ENCODE peak calls at places on chromosomes 13 and 19, in eight cellular contexts. One of them, this sample, is unnamed.

GRCh38 chr13:113989585-113990300 is 15.9 kb upstream of the C13orf46 start:
- DNase-seq in heart left ventricle: no peak
- DNase-seq in stomach: no peak
- DNase-seq in CD8-positive, alpha-beta T cell: no peak
- DNase-seq in HCT116: no peak
- DNase-seq in SK-N-SH: no peak
- DNase-seq in fibroblast of mammary gland: no peak
- DNase-seq in mammary epithelial cell: no peak
- DNase-seq in this sample: no peak

GRCh38 chr19:49929121-49929610 is at the start of the genes ATF5 and NUP62:
- DNase-seq in stomach: peak; percentile 90
- DNase-seq in HCT116: peak; percentile 59
- DNase-seq in SK-N-SH: peak; percentile 98
- DNase-seq in CD8-positive, alpha-beta T cell: peak; percentile 94
- DNase-seq in heart left ventricle: peak; percentile 92
- DNase-seq in fibroblast of mammary gland: peak; percentile 78
- DNase-seq in mammary epithelial cell: peak; percentile 82
- DNase-seq in this sample: peak; percentile 87

GRCh38 chr19:54429545-54430227 is 14.4 kb downstream of the TTYH1 start:
- DNase-seq in heart left ventricle: no peak
- DNase-seq in CD8-positive, alpha-beta T cell: no peak
- DNase-seq in SK-N-SH: peak; percentile 66
- DNase-seq in fibroblast of mammary gland: no peak
- DNase-seq in HCT116: no peak
- DNase-seq in mammary epithelial cell: no peak
- DNase-seq in stomach: no peak
- DNase-seq in this sample: no peak

GRCh38 chr13:25118371-25118770 is 22.4 kb downstream of the PABPC3 start:
- DNase-seq in fibroblast of mammary gland: no peak
- DNase-seq in HCT116: no peak
- DNase-seq in CD8-positive, alpha-beta T cell: no peak
- DNase-seq in mammary epithelial cell: no peak
- DNase-seq in heart left ventricle: no peak
- DNase-seq in stomach: no peak
- DNase-seq in SK-N-SH: no peak
- DNase-seq in this sample: no peak

GRCh38 chr19:58531052-58531600 is 11.5 kb upstream of the ZBTB45 start:
- DNase-seq in SK-N-SH: no peak
- DNase-seq in mammary epithelial cell: no peak
- DNase-seq in fibroblast of mammary gland: no peak
- DNase-seq in stomach: no peak
- DNase-seq in heart left ventricle: no peak
- DNase-seq in CD8-positive, alpha-beta T cell: no peak
- DNase-seq in HCT116: no peak
- DNase-seq in this sample: no peak

GRCh38 chr13:110541526-110541920 is 20.0 kb downstream of the RAB20 start:
- DNase-seq in stomach: peak; percentile 51
- DNase-seq in fibroblast of mammary gland: no peak
- DNase-seq in HCT116: no peak
- DNase-seq in SK-N-SH: peak; percentile 25
- DNase-seq in CD8-positive, alpha-beta T cell: no peak
- DNase-seq in mammary epithelial cell: no peak
- DNase-seq in heart left ventricle: no peak
- DNase-seq in this sample: peak; percentile 39

GRCh38 chr13:75312884-75313520 is 169.0 kb downstream of the TBC1D4 start:
- DNase-seq in heart left ventricle: no peak
- DNase-seq in stomach: no peak
- DNase-seq in SK-N-SH: no peak
- DNase-seq in mammary epithelial cell: no peak
- DNase-seq in CD8-positive, alpha-beta T cell: no peak
- DNase-seq in fibroblast of mammary gland: no peak
- DNase-seq in HCT116: no peak
- DNase-seq in this sample: no peak

GRCh38 chr19:12527034-12527836 is 24.0 kb downstream of the ZNF564 start:
- DNase-seq in mammary epithelial cell: peak; percentile 17
- DNase-seq in fibroblast of mammary gland: peak; percentile 62
- DNase-seq in SK-N-SH: no peak
- DNase-seq in HCT116: no peak
- DNase-seq in stomach: no peak
- DNase-seq in CD8-positive, alpha-beta T cell: no peak
- DNase-seq in heart left ventricle: no peak
- DNase-seq in this sample: peak; percentile 49

GRCh38 chr19:11421607-11422098 is 2.5 kb upstream of the RGL3 start:
- DNase-seq in HCT116: no peak
- DNase-seq in CD8-positive, alpha-beta T cell: peak; percentile 34
- DNase-seq in fibroblast of mammary gland: no peak
- DNase-seq in stomach: peak; percentile 72
- DNase-seq in mammary epithelial cell: no peak
- DNase-seq in SK-N-SH: peak; percentile 77
- DNase-seq in heart left ventricle: peak; percentile 38
- DNase-seq in this sample: no peak

GRCh38 chr13:112449545-112449930 is 73.4 kb downstream of the SPACA7 start:
- DNase-seq in fibroblast of mammary gland: no peak
- DNase-seq in SK-N-SH: peak; percentile 25
- DNase-seq in CD8-positive, alpha-beta T cell: no peak
- DNase-seq in mammary epithelial cell: no peak
- DNase-seq in stomach: peak; percentile 11
- DNase-seq in HCT116: no peak
- DNase-seq in heart left ventricle: no peak
- DNase-seq in this sample: no peak

GRCh38 chr13:99028890-99029289 is 51.0 kb upstream of the DOCK9 start:
- DNase-seq in SK-N-SH: no peak
- DNase-seq in fibroblast of mammary gland: no peak
- DNase-seq in heart left ventricle: no peak
- DNase-seq in HCT116: no peak
- DNase-seq in CD8-positive, alpha-beta T cell: peak; percentile 29
- DNase-seq in mammary epithelial cell: no peak
- DNase-seq in stomach: no peak
- DNase-seq in this sample: no peak

GRCh38 chr19:19297759-19298158 is 22.6 kb downstream of the SUGP1 start:
- DNase-seq in mammary epithelial cell: no peak
- DNase-seq in heart left ventricle: no peak
- DNase-seq in SK-N-SH: peak; percentile 23
- DNase-seq in HCT116: no peak
- DNase-seq in fibroblast of mammary gland: no peak
- DNase-seq in CD8-positive, alpha-beta T cell: no peak
- DNase-seq in stomach: no peak
- DNase-seq in this sample: no peak

DNA sequence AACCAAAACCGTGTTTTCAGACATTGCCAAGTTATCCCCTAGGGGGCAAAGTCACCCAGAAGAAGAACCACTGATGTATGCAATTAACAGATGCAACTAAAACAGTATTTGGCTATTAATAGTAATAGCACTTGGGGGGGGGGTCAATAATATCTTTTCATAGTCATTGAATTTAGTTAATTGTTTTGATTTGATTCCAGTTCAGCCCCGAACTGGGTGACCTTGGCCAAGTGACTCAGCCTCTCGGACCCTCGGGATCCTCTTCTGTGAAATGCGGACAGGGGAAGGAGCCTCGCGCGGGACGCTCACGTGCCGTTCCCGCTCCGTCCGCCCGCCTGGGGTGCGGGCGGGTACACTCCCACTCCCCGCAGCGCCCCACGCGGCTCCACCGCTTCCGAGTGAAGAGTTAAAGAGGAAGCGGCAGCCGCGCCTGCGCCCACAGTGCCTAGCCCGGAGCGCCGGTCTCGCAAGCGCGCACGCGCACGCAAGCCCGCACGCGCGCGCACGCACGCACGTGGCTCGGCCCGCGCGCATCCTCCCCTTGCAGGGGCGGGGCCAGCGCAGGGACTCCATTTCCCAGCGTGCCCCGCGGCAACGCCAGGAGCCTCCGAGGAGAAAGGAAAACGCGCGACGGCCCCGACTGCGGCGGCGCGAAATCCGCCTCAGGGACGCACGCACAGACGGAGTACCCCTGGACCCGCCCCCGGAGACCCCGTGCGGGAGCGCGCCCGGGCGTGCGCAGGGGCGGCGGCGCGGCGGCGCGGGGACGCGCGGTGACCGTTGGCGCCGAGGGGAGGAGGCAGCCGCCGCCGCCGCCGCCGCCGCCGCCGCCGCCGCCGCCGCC is at the start of gene DAZAP1:
- DNase-seq in mammary epithelial cell: peak; percentile 98
- DNase-seq in heart left ventricle: peak; percentile 99
- DNase-seq in stomach: peak; percentile 100
- DNase-seq in HCT116: peak; percentile 96
- DNase-seq in SK-N-SH: peak; percentile 98
- DNase-seq in CD8-positive, alpha-beta T cell: peak; percentile 99
- DNase-seq in fibroblast of mammary gland: peak; percentile 96
- DNase-seq in this sample: peak; percentile 97
- H3K4me3 ChIP-seq in mammary epithelial cell: peak within 1 kb of the TSS; percentile 98
- H3K4me3 ChIP-seq in heart left ventricle: peak within 1 kb of the TSS; percentile 96
- H3K4me3 ChIP-seq in stomach: peak within 1 kb of the TSS; percentile 100
- H3K4me3 ChIP-seq in HCT116: peak within 1 kb of the TSS; percentile 68
- H3K4me3 ChIP-seq in SK-N-SH: peak within 1 kb of the TSS; percentile 86
- H3K4me3 ChIP-seq in CD8-positive, alpha-beta T cell: peak within 1 kb of the TSS; percentile 60
- H3K4me3 ChIP-seq in fibroblast of mammary gland: peak within 1 kb of the TSS; percentile 76
- H3K4me3 ChIP-seq in this sample: peak within 1 kb of the TSS; percentile 92

DNA sequence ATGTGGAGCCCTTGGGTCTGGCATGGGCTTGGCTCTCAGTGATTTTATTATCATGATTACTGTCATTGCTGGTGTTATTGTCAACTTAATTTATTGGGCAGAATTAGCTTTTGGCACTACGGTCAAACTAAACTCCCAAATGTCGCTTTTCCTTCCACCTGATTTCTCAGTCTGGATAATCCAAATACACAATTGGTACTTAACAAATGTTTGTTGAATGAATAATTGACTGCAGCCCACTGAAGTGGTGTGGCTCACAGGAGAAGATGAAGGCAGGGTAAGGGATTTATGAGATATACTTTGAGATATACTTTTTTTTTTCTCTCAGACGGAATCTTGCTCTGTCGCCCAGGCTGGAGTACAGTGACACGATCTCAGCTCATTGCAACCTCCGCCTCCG is 1.5 kb downstream of the COLGALT1 start:
- DNase-seq in mammary epithelial cell: no peak
- DNase-seq in HCT116: no peak
- DNase-seq in SK-N-SH: no peak
- DNase-seq in heart left ventricle: no peak
- DNase-seq in stomach: no peak
- DNase-seq in fibroblast of mammary gland: no peak
- DNase-seq in CD8-positive, alpha-beta T cell: no peak
- DNase-seq in this sample: no peak
- H3K4me3 ChIP-seq in mammary epithelial cell: no peak overlapping the region
- H3K4me3 ChIP-seq in HCT116: peak overlapping the region; percentile 100
- H3K4me3 ChIP-seq in SK-N-SH: peak overlapping the region; percentile 93
- H3K4me3 ChIP-seq in heart left ventricle: no peak overlapping the region
- H3K4me3 ChIP-seq in stomach: peak overlapping the region; percentile 89
- H3K4me3 ChIP-seq in fibroblast of mammary gland: peak overlapping the region; percentile 90
- H3K4me3 ChIP-seq in CD8-positive, alpha-beta T cell: no peak overlapping the region
- H3K4me3 ChIP-seq in this sample: no peak overlapping the region

DNA sequence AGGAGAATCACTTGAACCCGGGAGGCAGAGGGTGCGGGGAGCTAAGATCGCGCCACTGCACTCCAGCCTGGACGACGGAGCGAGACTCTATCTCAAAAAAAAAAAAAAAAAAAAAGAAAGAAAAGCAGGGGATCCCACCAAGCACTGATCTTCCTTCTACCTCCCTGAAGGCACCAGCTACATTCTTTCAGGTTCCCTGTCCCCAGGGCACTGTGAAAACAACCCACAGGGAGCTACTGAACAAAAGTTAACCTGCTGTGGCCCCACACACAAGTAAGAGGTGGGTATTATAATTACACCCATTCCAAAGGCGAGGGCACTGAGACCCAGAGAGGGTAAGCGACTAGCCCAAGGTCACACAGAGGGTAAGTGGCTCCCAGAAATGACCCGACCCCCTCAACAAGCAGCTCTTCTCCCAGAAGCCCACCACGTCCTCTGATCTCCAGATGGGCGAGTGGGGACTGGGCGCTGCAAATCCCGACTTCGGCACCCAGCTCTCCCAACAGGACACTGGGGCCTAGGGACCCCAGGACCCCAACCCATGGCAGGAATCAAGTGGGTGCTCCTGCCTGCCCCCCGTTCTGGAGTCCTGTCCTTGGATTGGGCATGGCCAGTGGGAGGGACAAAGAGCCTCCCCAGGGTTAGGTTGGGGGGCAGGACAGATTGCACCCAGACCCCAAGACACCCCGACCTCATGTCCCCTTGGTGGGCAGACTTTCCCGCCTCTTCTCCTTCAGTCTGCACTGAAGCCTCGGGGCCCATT is 2.4 kb downstream of the LMNB2 start:
- DNase-seq in heart left ventricle: no peak
- DNase-seq in fibroblast of mammary gland: no peak
- DNase-seq in mammary epithelial cell: no peak
- DNase-seq in HCT116: no peak
- DNase-seq in SK-N-SH: no peak
- DNase-seq in stomach: no peak
- DNase-seq in CD8-positive, alpha-beta T cell: no peak
- DNase-seq in this sample: no peak
- H3K4me3 ChIP-seq in heart left ventricle: no peak overlapping the region
- H3K4me3 ChIP-seq in fibroblast of mammary gland: no peak overlapping the region
- H3K4me3 ChIP-seq in mammary epithelial cell: no peak overlapping the region
- H3K4me3 ChIP-seq in HCT116: no peak overlapping the region
- H3K4me3 ChIP-seq in SK-N-SH: no peak overlapping the region
- H3K4me3 ChIP-seq in stomach: no peak overlapping the region
- H3K4me3 ChIP-seq in CD8-positive, alpha-beta T cell: no peak overlapping the region
- H3K4me3 ChIP-seq in this sample: no peak overlapping the region

DNA sequence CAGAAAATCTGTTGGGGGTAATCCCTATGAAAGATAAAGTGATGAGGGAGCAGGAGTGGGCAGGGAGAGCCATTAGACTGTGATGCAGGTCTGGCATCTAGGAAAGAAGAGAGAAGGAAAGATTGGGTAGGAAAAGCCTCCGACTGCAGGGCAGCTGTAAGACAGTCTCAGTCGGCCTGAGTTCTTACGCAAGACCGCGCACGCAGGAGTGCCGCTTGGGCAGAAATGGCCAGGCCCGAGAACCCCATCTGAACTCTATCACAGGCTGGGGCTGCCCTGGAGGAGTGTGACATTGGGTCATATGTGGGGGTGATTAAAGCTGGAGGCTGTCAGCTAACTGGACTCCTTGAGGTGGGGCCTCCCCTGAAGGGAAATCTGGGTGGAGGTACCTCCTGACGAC is 13.9 kb upstream of the FBXL3 start:
- DNase-seq in mammary epithelial cell: no peak
- DNase-seq in SK-N-SH: no peak
- DNase-seq in heart left ventricle: no peak
- DNase-seq in stomach: no peak
- DNase-seq in CD8-positive, alpha-beta T cell: no peak
- DNase-seq in HCT116: no peak
- DNase-seq in fibroblast of mammary gland: no peak
- DNase-seq in this sample: no peak
- H3K4me3 ChIP-seq in mammary epithelial cell: no peak overlapping the region
- H3K4me3 ChIP-seq in SK-N-SH: no peak overlapping the region
- H3K4me3 ChIP-seq in heart left ventricle: no peak overlapping the region
- H3K4me3 ChIP-seq in stomach: no peak overlapping the region
- H3K4me3 ChIP-seq in CD8-positive, alpha-beta T cell: no peak overlapping the region
- H3K4me3 ChIP-seq in HCT116: no peak overlapping the region
- H3K4me3 ChIP-seq in fibroblast of mammary gland: no peak overlapping the region
- H3K4me3 ChIP-seq in this sample: no peak overlapping the region

This sample was measured in mesenchymal stem cell.